ENCODE peak calls at places on chromosomes 4 and X, in six cellular contexts. One of them, this sample, is unnamed.

GRCh38 chr4:2712261-2712842 is 43.8 kb downstream of the TNIP2 start:
- DNase-seq in H9: peak; percentile 64
- DNase-seq in right atrium auricular region: no peak
- DNase-seq in IMR-90: no peak
- DNase-seq in fibroblast of lung: peak; percentile 19
- DNase-seq in stomach: no peak
- DNase-seq in this sample: no peak

GRCh38 chr4:89110541-89110985 is 770 bp upstream of the TIGD2 start:
- DNase-seq in H9: peak; percentile 55
- DNase-seq in IMR-90: no peak
- DNase-seq in fibroblast of lung: no peak
- DNase-seq in right atrium auricular region: no peak
- DNase-seq in stomach: no peak
- DNase-seq in this sample: peak; percentile 23

GRCh38 chrX:3393168-3393567 is 46.7 kb upstream of the MXRA5 start:
- DNase-seq in fibroblast of lung: no peak
- DNase-seq in H9: no peak
- DNase-seq in right atrium auricular region: no peak
- DNase-seq in stomach: no peak
- DNase-seq in IMR-90: no peak
- DNase-seq in this sample: no peak

GRCh38 chr4:154818230-154818629 is 37.2 kb downstream of the RBM46 start:
- DNase-seq in stomach: no peak
- DNase-seq in fibroblast of lung: no peak
- DNase-seq in IMR-90: no peak
- DNase-seq in H9: no peak
- DNase-seq in right atrium auricular region: no peak
- DNase-seq in this sample: no peak

GRCh38 chrX:129360175-129360574 is 163.1 kb downstream of the SMARCA1 start:
- DNase-seq in IMR-90: peak; percentile 40
- DNase-seq in fibroblast of lung: peak; percentile 34
- DNase-seq in stomach: peak; percentile 37
- DNase-seq in H9: peak; percentile 52
- DNase-seq in right atrium auricular region: no peak
- DNase-seq in this sample: peak; percentile 23

GRCh38 chr4:121675715-121676114 is 21.1 kb downstream of the ANXA5 start:
- DNase-seq in stomach: no peak
- DNase-seq in IMR-90: peak; percentile 61
- DNase-seq in right atrium auricular region: no peak
- DNase-seq in H9: no peak
- DNase-seq in fibroblast of lung: peak; percentile 39
- DNase-seq in this sample: no peak

GRCh38 chrX:39320165-39320564 is 518.9 kb downstream of the MID1IP1 start:
- DNase-seq in stomach: no peak
- DNase-seq in IMR-90: no peak
- DNase-seq in right atrium auricular region: no peak
- DNase-seq in fibroblast of lung: no peak
- DNase-seq in H9: no peak
- DNase-seq in this sample: no peak

GRCh38 chrX:98371994-98372393 is 1488.3 kb downstream of the RPA4 start:
- DNase-seq in stomach: no peak
- DNase-seq in IMR-90: no peak
- DNase-seq in H9: peak; percentile 48
- DNase-seq in fibroblast of lung: no peak
- DNase-seq in right atrium auricular region: no peak
- DNase-seq in this sample: peak; percentile 73

GRCh38 chr4:153188966-153189801 is 15.1 kb upstream of the TRIM2 start:
- DNase-seq in H9: no peak
- DNase-seq in stomach: peak; percentile 42
- DNase-seq in IMR-90: peak; percentile 21
- DNase-seq in right atrium auricular region: no peak
- DNase-seq in fibroblast of lung: peak; percentile 65
- DNase-seq in this sample: peak; percentile 33

GRCh38 chrX:9267415-9267814 is 197.4 kb upstream of the TBL1X start:
- DNase-seq in H9: no peak
- DNase-seq in right atrium auricular region: no peak
- DNase-seq in stomach: no peak
- DNase-seq in IMR-90: no peak
- DNase-seq in fibroblast of lung: no peak
- DNase-seq in this sample: no peak

GRCh38 chr4:8864912-8865680 is 6.5 kb downstream of the HMX1 start:
- DNase-seq in fibroblast of lung: no peak
- DNase-seq in right atrium auricular region: no peak
- DNase-seq in H9: no peak
- DNase-seq in IMR-90: no peak
- DNase-seq in stomach: no peak
- DNase-seq in this sample: no peak

GRCh38 chr4:15495621-15496020 is 25.9 kb downstream of the CC2D2A start:
- DNase-seq in stomach: no peak
- DNase-seq in right atrium auricular region: no peak
- DNase-seq in H9: no peak
- DNase-seq in fibroblast of lung: peak; percentile 50
- DNase-seq in IMR-90: no peak
- DNase-seq in this sample: no peak

GRCh38 chr4:173736840-173737239 is 206.8 kb upstream of the HAND2 start:
- DNase-seq in fibroblast of lung: no peak
- DNase-seq in stomach: no peak
- DNase-seq in H9: no peak
- DNase-seq in IMR-90: peak; percentile 39
- DNase-seq in right atrium auricular region: no peak
- DNase-seq in this sample: no peak

GRCh38 chr4:163391756-163392155 is 48.1 kb downstream of the NPY5R start:
- DNase-seq in stomach: no peak
- DNase-seq in right atrium auricular region: no peak
- DNase-seq in H9: no peak
- DNase-seq in IMR-90: no peak
- DNase-seq in fibroblast of lung: no peak
- DNase-seq in this sample: no peak

GRCh38 chrX:45614853-45615252 is 414.2 kb upstream of the DIPK2B start:
- DNase-seq in IMR-90: no peak
- DNase-seq in right atrium auricular region: no peak
- DNase-seq in H9: no peak
- DNase-seq in stomach: no peak
- DNase-seq in fibroblast of lung: no peak
- DNase-seq in this sample: no peak

GRCh38 chr4:102036619-102037376 is 246.3 kb downstream of the BANK1 start:
- DNase-seq in H9: no peak
- DNase-seq in right atrium auricular region: no peak
- DNase-seq in fibroblast of lung: peak; percentile 37
- DNase-seq in stomach: no peak
- DNase-seq in IMR-90: peak; percentile 25
- DNase-seq in this sample: no peak

GRCh38 chrX:139889760-139890159 is 43.1 kb downstream of the ATP11C start:
- DNase-seq in stomach: no peak
- DNase-seq in right atrium auricular region: no peak
- DNase-seq in H9: no peak
- DNase-seq in IMR-90: peak; percentile 31
- DNase-seq in fibroblast of lung: peak; percentile 66
- DNase-seq in this sample: no peak

GRCh38 chrX:38882894-38883620 is 81.8 kb downstream of the MID1IP1 start:
- DNase-seq in right atrium auricular region: no peak
- DNase-seq in fibroblast of lung: peak; percentile 95
- DNase-seq in stomach: peak; percentile 36
- DNase-seq in IMR-90: peak; percentile 90
- DNase-seq in H9: no peak
- DNase-seq in this sample: peak; percentile 84

GRCh38 chrX:2320580-2321327 is 180.0 kb downstream of the DHRSX start:
- DNase-seq in H9: no peak
- DNase-seq in IMR-90: peak; percentile 77
- DNase-seq in right atrium auricular region: peak; percentile 64
- DNase-seq in stomach: peak; percentile 48
- DNase-seq in fibroblast of lung: peak; percentile 6
- DNase-seq in this sample: no peak

GRCh38 chr4:101104264-101105052 is 242.9 kb downstream of the PPP3CA start:
- DNase-seq in H9: no peak
- DNase-seq in fibroblast of lung: no peak
- DNase-seq in stomach: no peak
- DNase-seq in IMR-90: peak; percentile 18
- DNase-seq in right atrium auricular region: no peak
- DNase-seq in this sample: no peak

GRCh38 chr4:72631296-72631695 is 62.3 kb upstream of the ADAMTS3 start:
- DNase-seq in H9: no peak
- DNase-seq in right atrium auricular region: no peak
- DNase-seq in fibroblast of lung: peak; percentile 96
- DNase-seq in IMR-90: peak; percentile 49
- DNase-seq in stomach: no peak
- DNase-seq in this sample: peak; percentile 92

GRCh38 chr4:955161-955921 is 18.0 kb downstream of the DGKQ start:
- DNase-seq in IMR-90: no peak
- DNase-seq in right atrium auricular region: no peak
- DNase-seq in fibroblast of lung: no peak
- DNase-seq in H9: no peak
- DNase-seq in stomach: no peak
- DNase-seq in this sample: no peak

GRCh38 chr4:955931-956381 is 17.4 kb downstream of the DGKQ start:
- DNase-seq in IMR-90: no peak
- DNase-seq in H9: no peak
- DNase-seq in stomach: no peak
- DNase-seq in right atrium auricular region: no peak
- DNase-seq in fibroblast of lung: no peak
- DNase-seq in this sample: no peak

GRCh38 chr4:957231-957580 is 16.2 kb downstream of the DGKQ start:
- DNase-seq in H9: no peak
- DNase-seq in IMR-90: no peak
- DNase-seq in stomach: no peak
- DNase-seq in right atrium auricular region: no peak
- DNase-seq in fibroblast of lung: no peak
- DNase-seq in this sample: no peak

GRCh38 chr4:957581-958313 is 15.6 kb downstream of the DGKQ start:
- DNase-seq in H9: no peak
- DNase-seq in fibroblast of lung: no peak
- DNase-seq in right atrium auricular region: no peak
- DNase-seq in stomach: no peak
- DNase-seq in IMR-90: no peak
- DNase-seq in this sample: no peak

DNA sequence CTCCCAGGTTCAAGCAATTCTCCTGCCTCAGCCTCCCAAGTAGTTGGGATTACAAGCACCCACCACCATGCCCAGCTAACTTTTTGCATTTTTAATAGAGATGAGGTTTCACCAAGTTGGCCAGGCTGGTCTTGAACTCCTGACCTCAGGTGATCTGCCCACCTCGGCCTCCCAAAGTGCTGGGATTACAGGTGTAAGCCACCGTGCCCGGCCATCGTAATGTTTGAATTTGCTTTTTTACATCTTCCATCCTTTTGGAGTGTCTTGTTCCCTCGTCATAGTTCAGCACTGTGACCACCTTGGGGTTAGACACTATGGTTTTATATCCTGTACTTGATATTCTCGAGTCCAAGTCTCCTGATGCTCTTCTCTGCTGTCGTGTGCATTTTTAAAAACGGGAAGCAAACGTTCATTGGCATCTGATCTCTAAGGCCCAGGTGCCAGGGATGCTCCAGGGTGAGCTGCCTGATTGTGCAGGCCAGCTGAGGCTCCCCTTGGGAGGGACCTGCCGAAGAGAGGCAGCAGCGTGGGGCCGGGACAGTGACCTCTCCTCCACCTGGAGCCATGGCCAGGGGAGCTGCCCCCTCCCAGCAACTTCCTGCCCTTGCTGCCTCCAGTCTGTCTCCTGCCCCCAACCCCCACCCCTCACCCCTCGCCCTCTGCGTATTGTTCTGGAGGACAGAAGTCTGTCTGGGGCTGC is 16.7 kb downstream of the DGKQ start:
- DNase-seq in stomach: no peak
- DNase-seq in H9: no peak
- DNase-seq in fibroblast of lung: no peak
- DNase-seq in right atrium auricular region: no peak
- DNase-seq in IMR-90: no peak
- DNase-seq in this sample: no peak
- H3K27ac ChIP-seq in stomach: no peak overlapping the region
- H3K27ac ChIP-seq in H9: no peak overlapping the region
- H3K27ac ChIP-seq in fibroblast of lung: no peak overlapping the region
- H3K27ac ChIP-seq in right atrium auricular region: no peak overlapping the region
- H3K27ac ChIP-seq in IMR-90: no peak overlapping the region
- H3K27ac ChIP-seq in this sample: no peak overlapping the region

GRCh38 chr4:139191373-139191772 is 14.4 kb upstream of the ELF2 start:
- DNase-seq in right atrium auricular region: no peak
- DNase-seq in fibroblast of lung: peak; percentile 43
- DNase-seq in H9: no peak
- DNase-seq in IMR-90: no peak
- DNase-seq in stomach: no peak
- DNase-seq in this sample: no peak
- TF ChIP-seq CTCF in right atrium auricular region: no peak
- TF ChIP-seq CTCF in fibroblast of lung: no peak
- TF ChIP-seq CTCF in H9: no peak
- TF ChIP-seq CTCF in IMR-90: no peak
- TF ChIP-seq CTCF in stomach: no peak
- TF ChIP-seq CTCF in this sample: no peak

GRCh38 chr4:148026022-148026421 is 294.1 kb downstream of the ARHGAP10 start:
- DNase-seq in right atrium auricular region: no peak
- DNase-seq in IMR-90: peak; percentile 93
- DNase-seq in fibroblast of lung: peak; percentile 97
- DNase-seq in H9: no peak
- DNase-seq in stomach: no peak
- DNase-seq in this sample: no peak
- H3K4me1 ChIP-seq in right atrium auricular region: peaks cover 10% of the 10 kb centered on the region
- H3K4me1 ChIP-seq in IMR-90: peaks cover 3% of the 10 kb centered on the region
- H3K4me1 ChIP-seq in fibroblast of lung: no peaks in the 10 kb centered on the region
- H3K4me1 ChIP-seq in H9: no peaks in the 10 kb centered on the region
- H3K4me1 ChIP-seq in stomach: peaks cover 34% of the 10 kb centered on the region
- H3K4me1 ChIP-seq in this sample: peaks cover 5% of the 10 kb centered on the region

GRCh38 chr4:108596389-108596788 is 24.0 kb upstream of the RPL34 start:
- DNase-seq in IMR-90: peak; percentile 9
- DNase-seq in fibroblast of lung: peak; percentile 52
- DNase-seq in right atrium auricular region: no peak
- DNase-seq in H9: no peak
- DNase-seq in stomach: no peak
- DNase-seq in this sample: no peak

GRCh38 chr4:108586778-108587177 is 33.6 kb upstream of the RPL34 start:
- DNase-seq in fibroblast of lung: no peak
- DNase-seq in stomach: no peak
- DNase-seq in right atrium auricular region: no peak
- DNase-seq in IMR-90: no peak
- DNase-seq in H9: no peak
- DNase-seq in this sample: no peak

GRCh38 chr4:108590776-108591175 is 29.6 kb upstream of the RPL34 start:
- DNase-seq in fibroblast of lung: no peak
- DNase-seq in H9: no peak
- DNase-seq in right atrium auricular region: no peak
- DNase-seq in stomach: no peak
- DNase-seq in IMR-90: peak; percentile 10
- DNase-seq in this sample: no peak

DNA sequence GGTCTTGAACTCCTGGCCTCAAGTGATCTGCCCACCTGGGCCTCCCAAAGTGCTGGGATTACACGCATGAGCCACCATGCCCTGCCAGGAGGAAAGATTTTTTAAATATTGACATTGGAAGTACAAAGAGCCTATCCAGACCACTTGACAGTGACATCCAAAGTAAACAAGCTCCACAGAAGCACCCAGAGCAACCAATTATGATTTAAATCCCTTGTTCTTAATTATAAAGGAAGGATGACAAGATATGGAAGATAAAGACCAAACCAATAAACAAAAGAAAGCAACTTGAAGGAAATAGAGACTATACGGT is 27.7 kb upstream of the RPL34 start:
- DNase-seq in IMR-90: no peak
- DNase-seq in stomach: no peak
- DNase-seq in H9: no peak
- DNase-seq in fibroblast of lung: no peak
- DNase-seq in right atrium auricular region: no peak
- DNase-seq in this sample: no peak
- H3K27ac ChIP-seq in IMR-90: peak overlapping the region; percentile 53
- H3K27ac ChIP-seq in stomach: no peak overlapping the region
- H3K27ac ChIP-seq in H9: no peak overlapping the region
- H3K27ac ChIP-seq in fibroblast of lung: peak overlapping the region; percentile 51
- H3K27ac ChIP-seq in right atrium auricular region: no peak overlapping the region
- H3K27ac ChIP-seq in this sample: no peak overlapping the region

This sample was measured in foreskin keratinocyte.